ENCODE peak calls at places on chromosomes 5 and 9, in ten cellular contexts. One of them, this sample, is unnamed.

GRCh38 chr5:71454913-71455312 is 538 bp upstream of the BDP1 start:
- DNase-seq in upper lobe of right lung: no peak
- DNase-seq in HFF-Myc: no peak
- DNase-seq in brain microvascular endothelial cell: no peak
- DNase-seq in heart left ventricle: no peak
- DNase-seq in PC-9: no peak
- DNase-seq in OCI-LY7: no peak
- DNase-seq in AG04450: no peak
- DNase-seq in ovary: no peak
- DNase-seq in endodermal cell: no peak
- DNase-seq in this sample: no peak

GRCh38 chr5:96590796-96591195 is 71.4 kb upstream of the CAST start:
- DNase-seq in HFF-Myc: no peak
- DNase-seq in upper lobe of right lung: no peak
- DNase-seq in heart left ventricle: no peak
- DNase-seq in endodermal cell: no peak
- DNase-seq in AG04450: no peak
- DNase-seq in ovary: no peak
- DNase-seq in brain microvascular endothelial cell: no peak
- DNase-seq in OCI-LY7: no peak
- DNase-seq in PC-9: no peak
- DNase-seq in this sample: no peak

GRCh38 chr9:28234899-28235277 is 661.6 kb upstream of the C9orf72 start:
- DNase-seq in HFF-Myc: peak
- DNase-seq in brain microvascular endothelial cell: peak
- DNase-seq in AG04450: no peak
- DNase-seq in upper lobe of right lung: no peak
- DNase-seq in OCI-LY7: no peak
- DNase-seq in PC-9: no peak
- DNase-seq in heart left ventricle: no peak
- DNase-seq in ovary: no peak
- DNase-seq in endodermal cell: peak
- DNase-seq in this sample: peak

GRCh38 chr5:143134269-143134668 is 269.2 kb downstream of the NR3C1 start:
- DNase-seq in ovary: no peak
- DNase-seq in heart left ventricle: no peak
- DNase-seq in upper lobe of right lung: no peak
- DNase-seq in HFF-Myc: no peak
- DNase-seq in PC-9: no peak
- DNase-seq in AG04450: no peak
- DNase-seq in OCI-LY7: no peak
- DNase-seq in brain microvascular endothelial cell: no peak
- DNase-seq in endodermal cell: no peak
- DNase-seq in this sample: peak

GRCh38 chr5:143400541-143401252 is 2.8 kb downstream of the NR3C1 start:
- DNase-seq in PC-9: no peak
- DNase-seq in heart left ventricle: peak
- DNase-seq in brain microvascular endothelial cell: no peak
- DNase-seq in HFF-Myc: no peak
- DNase-seq in endodermal cell: no peak
- DNase-seq in AG04450: no peak
- DNase-seq in upper lobe of right lung: no peak
- DNase-seq in OCI-LY7: peak
- DNase-seq in ovary: no peak
- DNase-seq in this sample: no peak

GRCh38 chr9:96417610-96418073 is 528 bp downstream of the ZNF367 start:
- DNase-seq in AG04450: no peak
- DNase-seq in brain microvascular endothelial cell: no peak
- DNase-seq in ovary: peak
- DNase-seq in upper lobe of right lung: peak
- DNase-seq in heart left ventricle: peak
- DNase-seq in HFF-Myc: no peak
- DNase-seq in OCI-LY7: no peak
- DNase-seq in PC-9: no peak
- DNase-seq in endodermal cell: no peak
- DNase-seq in this sample: no peak

GRCh38 chr9:36896296-36896695 is 137.8 kb downstream of the PAX5 start:
- DNase-seq in PC-9: no peak
- DNase-seq in heart left ventricle: no peak
- DNase-seq in endodermal cell: no peak
- DNase-seq in OCI-LY7: no peak
- DNase-seq in ovary: no peak
- DNase-seq in HFF-Myc: no peak
- DNase-seq in upper lobe of right lung: no peak
- DNase-seq in AG04450: no peak
- DNase-seq in brain microvascular endothelial cell: no peak
- DNase-seq in this sample: no peak

GRCh38 chr5:54673523-54674225 is 156.1 kb downstream of the SNX18 start:
- DNase-seq in heart left ventricle: peak
- DNase-seq in endodermal cell: no peak
- DNase-seq in PC-9: no peak
- DNase-seq in ovary: peak
- DNase-seq in brain microvascular endothelial cell: peak
- DNase-seq in HFF-Myc: no peak
- DNase-seq in AG04450: no peak
- DNase-seq in upper lobe of right lung: peak
- DNase-seq in OCI-LY7: peak
- DNase-seq in this sample: no peak

GRCh38 chr9:77575785-77576184 is 72.3 kb downstream of the GNA14 start:
- DNase-seq in AG04450: no peak
- DNase-seq in ovary: no peak
- DNase-seq in HFF-Myc: no peak
- DNase-seq in endodermal cell: peak
- DNase-seq in heart left ventricle: no peak
- DNase-seq in brain microvascular endothelial cell: no peak
- DNase-seq in upper lobe of right lung: no peak
- DNase-seq in OCI-LY7: peak
- DNase-seq in PC-9: no peak
- DNase-seq in this sample: peak

GRCh38 chr5:9056046-9056445 is 489.8 kb downstream of the SEMA5A start:
- DNase-seq in ovary: no peak
- DNase-seq in upper lobe of right lung: no peak
- DNase-seq in PC-9: no peak
- DNase-seq in HFF-Myc: no peak
- DNase-seq in endodermal cell: no peak
- DNase-seq in AG04450: no peak
- DNase-seq in OCI-LY7: no peak
- DNase-seq in heart left ventricle: no peak
- DNase-seq in brain microvascular endothelial cell: no peak
- DNase-seq in this sample: peak

GRCh38 chr5:131950706-131951105 is 5.2 kb upstream of the MEIKIN start:
- DNase-seq in AG04450: no peak
- DNase-seq in PC-9: no peak
- DNase-seq in brain microvascular endothelial cell: no peak
- DNase-seq in OCI-LY7: no peak
- DNase-seq in heart left ventricle: no peak
- DNase-seq in upper lobe of right lung: no peak
- DNase-seq in ovary: no peak
- DNase-seq in endodermal cell: no peak
- DNase-seq in HFF-Myc: no peak
- DNase-seq in this sample: no peak
- TF ChIP-seq CTCF in AG04450: no peak
- TF ChIP-seq CTCF in PC-9: no peak
- TF ChIP-seq CTCF in brain microvascular endothelial cell: no peak
- TF ChIP-seq CTCF in OCI-LY7: no peak
- TF ChIP-seq CTCF in heart left ventricle: no peak
- TF ChIP-seq CTCF in upper lobe of right lung: no peak
- TF ChIP-seq CTCF in ovary: no peak
- TF ChIP-seq CTCF in endodermal cell: no peak
- TF ChIP-seq CTCF in HFF-Myc: no peak
- TF ChIP-seq CTCF in this sample: no peak

GRCh38 chr5:146340260-146341081 is 1.8 kb downstream of the POU4F3 start:
- DNase-seq in upper lobe of right lung: peak
- DNase-seq in brain microvascular endothelial cell: peak
- DNase-seq in AG04450: peak
- DNase-seq in endodermal cell: peak
- DNase-seq in OCI-LY7: peak
- DNase-seq in heart left ventricle: peak
- DNase-seq in PC-9: no peak
- DNase-seq in ovary: peak
- DNase-seq in HFF-Myc: peak
- DNase-seq in this sample: peak
- H3K4me3 ChIP-seq in upper lobe of right lung: no peak
- H3K4me3 ChIP-seq in brain microvascular endothelial cell: no peak
- H3K4me3 ChIP-seq in AG04450: peak
- H3K4me3 ChIP-seq in endodermal cell: no peak
- H3K4me3 ChIP-seq in OCI-LY7: no peak
- H3K4me3 ChIP-seq in heart left ventricle: no peak
- H3K4me3 ChIP-seq in PC-9: no peak
- H3K4me3 ChIP-seq in ovary: no peak
- H3K4me3 ChIP-seq in HFF-Myc: no peak
- H3K4me3 ChIP-seq in this sample: no peak

DNA sequence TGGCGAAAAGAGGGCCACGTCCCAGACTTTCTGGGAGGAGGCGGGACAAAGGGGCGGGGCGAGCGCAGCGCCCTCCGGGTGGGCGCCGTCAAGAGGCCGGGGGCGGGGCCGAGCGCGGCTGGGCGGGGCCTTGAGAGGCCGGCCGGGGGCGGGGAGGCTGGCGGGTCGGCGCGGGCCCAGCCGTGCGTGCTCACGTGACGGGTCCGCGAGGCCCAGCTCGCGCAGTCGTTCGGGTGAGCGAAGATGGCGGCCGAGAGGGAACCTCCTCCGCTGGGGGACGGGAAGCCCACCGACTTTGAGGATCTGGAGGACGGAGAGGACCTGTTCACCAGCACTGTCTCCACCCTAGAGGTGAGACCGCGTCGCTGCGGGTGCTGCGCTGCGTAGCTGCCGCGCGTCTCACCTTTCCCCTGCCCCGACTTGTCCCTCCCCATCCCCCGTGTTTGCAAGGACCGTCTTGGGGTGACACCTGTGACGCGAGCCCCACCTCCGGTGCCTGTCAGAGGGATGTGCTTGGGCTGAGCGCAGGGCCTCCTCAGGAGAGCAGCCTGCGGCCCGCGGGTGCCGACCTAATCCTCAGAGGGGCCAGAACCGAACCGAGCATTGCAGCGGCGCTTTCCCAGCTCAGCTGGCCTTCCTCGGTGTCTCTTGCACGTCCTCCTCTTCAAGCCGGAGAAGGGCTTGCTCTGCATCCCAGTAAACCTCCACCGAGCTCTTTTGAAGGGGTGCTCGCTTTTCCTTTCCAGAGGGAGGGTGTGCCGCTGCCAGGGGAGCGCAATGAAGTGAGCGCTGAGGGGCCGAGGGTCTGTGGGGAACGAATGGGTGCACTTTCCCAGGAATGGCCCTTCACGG is at the start of gene SNX2:
- DNase-seq in AG04450: peak
- DNase-seq in endodermal cell: peak
- DNase-seq in OCI-LY7: peak
- DNase-seq in brain microvascular endothelial cell: peak
- DNase-seq in ovary: peak
- DNase-seq in HFF-Myc: peak
- DNase-seq in PC-9: peak
- DNase-seq in upper lobe of right lung: peak
- DNase-seq in heart left ventricle: peak
- DNase-seq in this sample: peak
- TF ChIP-seq CTCF in AG04450: peak
- TF ChIP-seq CTCF in endodermal cell: peak
- TF ChIP-seq CTCF in OCI-LY7: no peak
- TF ChIP-seq CTCF in brain microvascular endothelial cell: peak
- TF ChIP-seq CTCF in ovary: no peak
- TF ChIP-seq CTCF in HFF-Myc: no peak
- TF ChIP-seq CTCF in PC-9: no peak
- TF ChIP-seq CTCF in upper lobe of right lung: peak
- TF ChIP-seq CTCF in heart left ventricle: peak
- TF ChIP-seq CTCF in this sample: peak

DNA sequence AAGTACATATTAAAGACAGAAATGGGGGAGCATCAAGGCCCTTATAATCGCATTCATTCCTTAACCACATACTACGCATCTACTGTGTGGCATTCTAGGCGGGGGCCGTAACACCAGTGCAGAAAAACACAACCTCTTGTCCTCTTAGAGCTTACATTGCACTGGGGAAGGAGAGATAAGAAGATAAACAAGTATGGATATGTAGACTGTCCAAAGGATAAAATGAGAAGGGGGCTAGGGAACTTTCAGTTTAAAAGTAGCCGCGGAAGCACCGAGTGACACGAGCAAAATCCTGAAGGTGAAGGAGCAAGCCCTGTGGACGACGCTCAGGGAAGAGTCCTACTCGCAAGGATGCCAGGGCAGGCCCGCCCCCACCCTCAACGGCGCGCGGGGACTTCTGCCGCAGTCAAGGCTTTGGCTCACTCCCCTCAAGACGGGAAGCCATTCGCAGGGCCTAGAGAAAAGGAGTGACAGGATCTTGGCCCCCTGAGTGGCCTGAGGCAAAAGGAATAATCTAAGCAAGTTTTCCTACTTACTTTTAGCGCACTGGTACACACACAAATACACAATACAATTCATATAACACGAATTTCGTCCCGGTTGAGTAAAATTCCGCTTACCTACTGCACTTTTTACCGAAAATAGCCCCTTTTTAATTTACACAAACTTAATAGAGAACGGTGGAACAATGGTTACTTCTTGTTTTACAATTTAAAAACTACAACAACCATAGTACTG is 1.3 kb upstream of the NIPBL start:
- DNase-seq in ovary: peak
- DNase-seq in OCI-LY7: peak
- DNase-seq in HFF-Myc: no peak
- DNase-seq in endodermal cell: peak
- DNase-seq in AG04450: no peak
- DNase-seq in upper lobe of right lung: peak
- DNase-seq in heart left ventricle: peak
- DNase-seq in PC-9: peak
- DNase-seq in brain microvascular endothelial cell: peak
- DNase-seq in this sample: peak
- H3K4me3 ChIP-seq in ovary: peak
- H3K4me3 ChIP-seq in OCI-LY7: peak
- H3K4me3 ChIP-seq in HFF-Myc: peak
- H3K4me3 ChIP-seq in endodermal cell: peak
- H3K4me3 ChIP-seq in AG04450: peak
- H3K4me3 ChIP-seq in upper lobe of right lung: peak
- H3K4me3 ChIP-seq in heart left ventricle: peak
- H3K4me3 ChIP-seq in PC-9: peak
- H3K4me3 ChIP-seq in brain microvascular endothelial cell: peak
- H3K4me3 ChIP-seq in this sample: peak

DNA sequence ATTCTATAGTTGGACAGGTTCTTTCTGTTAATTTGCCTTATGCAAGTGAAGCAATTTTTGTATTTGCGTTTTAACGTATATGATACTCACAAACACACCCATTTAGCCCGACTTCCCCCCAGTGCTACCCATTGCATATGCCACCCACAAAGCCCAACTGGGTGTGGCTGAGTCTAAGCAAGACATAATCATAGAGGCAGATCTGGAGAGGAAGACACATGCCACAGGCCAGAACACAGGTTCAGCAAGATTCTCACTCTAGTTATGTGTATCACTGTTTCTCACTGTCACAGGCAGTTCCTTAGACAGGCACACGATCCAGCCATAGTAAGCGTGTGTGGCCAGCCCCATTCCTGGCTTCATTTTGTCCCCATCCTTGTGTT is 29.0 kb upstream of the PUM3 start:
- DNase-seq in ovary: no peak
- DNase-seq in endodermal cell: no peak
- DNase-seq in upper lobe of right lung: no peak
- DNase-seq in HFF-Myc: no peak
- DNase-seq in heart left ventricle: no peak
- DNase-seq in PC-9: no peak
- DNase-seq in OCI-LY7: no peak
- DNase-seq in AG04450: no peak
- DNase-seq in brain microvascular endothelial cell: no peak
- DNase-seq in this sample: peak
- TF ChIP-seq CTCF in ovary: no peak
- TF ChIP-seq CTCF in endodermal cell: no peak
- TF ChIP-seq CTCF in upper lobe of right lung: no peak
- TF ChIP-seq CTCF in HFF-Myc: no peak
- TF ChIP-seq CTCF in heart left ventricle: no peak
- TF ChIP-seq CTCF in PC-9: no peak
- TF ChIP-seq CTCF in OCI-LY7: no peak
- TF ChIP-seq CTCF in AG04450: no peak
- TF ChIP-seq CTCF in brain microvascular endothelial cell: no peak
- TF ChIP-seq CTCF in this sample: no peak

GRCh38 chr5:173735691-173736090 is 119.2 kb upstream of the BOD1 start:
- DNase-seq in HFF-Myc: no peak
- DNase-seq in AG04450: no peak
- DNase-seq in PC-9: no peak
- DNase-seq in OCI-LY7: no peak
- DNase-seq in heart left ventricle: no peak
- DNase-seq in ovary: no peak
- DNase-seq in brain microvascular endothelial cell: no peak
- DNase-seq in upper lobe of right lung: no peak
- DNase-seq in endodermal cell: no peak
- DNase-seq in this sample: no peak
- H3K4me3 ChIP-seq in HFF-Myc: no peak
- H3K4me3 ChIP-seq in AG04450: no peak
- H3K4me3 ChIP-seq in PC-9: no peak
- H3K4me3 ChIP-seq in OCI-LY7: peak
- H3K4me3 ChIP-seq in heart left ventricle: no peak
- H3K4me3 ChIP-seq in ovary: no peak
- H3K4me3 ChIP-seq in brain microvascular endothelial cell: no peak
- H3K4me3 ChIP-seq in upper lobe of right lung: no peak
- H3K4me3 ChIP-seq in endodermal cell: no peak
- H3K4me3 ChIP-seq in this sample: no peak